ENCODE peak calls at places on chromosomes 13 and 19, in nine cellular contexts. O, F, B, M, R, Z, H, U and V are unnamed samples.

GRCh38 chr13:88857256-88857655 is 1186.1 kb downstream of the SLITRK5 start:
- DNase-seq in O (no peak), F (no peak), B (no peak), M (no peak), R (no peak), Z (no peak), H (no peak), U (no peak), V (no peak)

GRCh38 chr19:2491130-2491801 is 15.3 kb downstream of the GADD45B start:
- DNase-seq in O (peak; percentile 99), F (no peak), B (no peak), M (peak; percentile 85), R (no peak), Z (peak; percentile 41), H (peak; percentile 87), U (peak; percentile 85), V (no peak)

GRCh38 chr13:59391696-59392095 is 772.0 kb downstream of the DIAPH3 start:
- DNase-seq in O (peak; percentile 70), F (peak; percentile 12), B (peak; percentile 54), M (peak; percentile 74), R (no peak), Z (no peak), H (peak; percentile 70), U (peak; percentile 14), V (peak; percentile 72)

GRCh38 chr19:3125900-3126524 is 9.8 kb upstream of the GNA15 start:
- DNase-seq in O (peak; percentile 77), F (peak; percentile 78), B (no peak), M (no peak), R (peak; percentile 48), Z (peak; percentile 28), H (peak; percentile 37), U (no peak), V (peak; percentile 73)

GRCh38 chr13:101473458-101473857 is 21.0 kb downstream of the ITGBL1 start:
- DNase-seq in O (no peak), F (no peak), B (no peak), M (peak; percentile 85), R (peak; percentile 32), Z (no peak), H (peak; percentile 96), U (peak; percentile 78), V (no peak)

GRCh38 chr13:94558721-94559120 is 37.2 kb downstream of the TGDS start:
- DNase-seq in O (no peak), F (no peak), B (no peak), M (no peak), R (no peak), Z (no peak), H (peak; percentile 7), U (no peak), V (peak; percentile 44)

GRCh38 chr13:84303035-84303434 is 420.8 kb upstream of the SLITRK1 start:
- DNase-seq in O (no peak), F (no peak), B (no peak), M (no peak), R (no peak), Z (no peak), H (no peak), U (no peak), V (no peak)

GRCh38 chr19:22784051-22784450 is at the start of gene ZNF99:
- DNase-seq in O (peak; percentile 20), F (no peak), B (no peak), M (no peak), R (peak; percentile 74), Z (no peak), H (no peak), U (no peak), V (no peak)

GRCh38 chr13:37484056-37484455 is 114.5 kb downstream of the POSTN start:
- DNase-seq in O (no peak), F (no peak), B (no peak), M (peak; percentile 30), R (no peak), Z (no peak), H (no peak), U (no peak), V (no peak)

GRCh38 chr13:61913183-61913582 is 497.5 kb upstream of the PCDH20 start:
- DNase-seq in O (no peak), F (no peak), B (no peak), M (no peak), R (no peak), Z (no peak), H (no peak), U (no peak), V (no peak)

GRCh38 chr13:49304763-49305695 is 57.3 kb downstream of the CDADC1 start:
- DNase-seq in O (no peak), F (no peak), B (no peak), M (no peak), R (no peak), Z (no peak), H (no peak), U (no peak), V (no peak)

GRCh38 chr19:1938071-1938470 is 2.9 kb upstream of the CSNK1G2 start:
- DNase-seq in O (no peak), F (no peak), B (no peak), M (no peak), R (no peak), Z (no peak), H (no peak), U (no peak), V (no peak)

GRCh38 chr19:48738557-48739399 is 1.6 kb downstream of the RASIP1 start:
- DNase-seq in O (peak; percentile 91), F (peak; percentile 90), B (no peak), M (peak; percentile 63), R (peak; percentile 94), Z (peak; percentile 85), H (peak; percentile 61), U (peak; percentile 28), V (peak; percentile 96)

GRCh38 chr19:53192771-53193533 is at the start of gene ZNF665:
- DNase-seq in O (peak; percentile 77), F (peak; percentile 66), B (no peak), M (peak; percentile 2), R (peak; percentile 88), Z (no peak), H (peak; percentile 85), U (peak; percentile 57), V (peak; percentile 92)

GRCh38 chr13:107271226-107271625 is 703.3 kb upstream of the ARGLU1 start:
- DNase-seq in O (no peak), F (no peak), B (no peak), M (no peak), R (no peak), Z (no peak), H (peak; percentile 26), U (no peak), V (no peak)

GRCh38 chr19:57241181-57241580 is 749 bp downstream of the ZNF805 start:
- DNase-seq in O (no peak), F (no peak), B (no peak), M (no peak), R (no peak), Z (no peak), H (peak; percentile 33), U (peak; percentile 11), V (peak; percentile 5)

GRCh38 chr13:97284558-97284957 is 62.4 kb downstream of the MBNL2 start:
- DNase-seq in O (no peak), F (no peak), B (no peak), M (no peak), R (no peak), Z (no peak), H (peak; percentile 73), U (no peak), V (no peak)

GRCh38 chr13:104809483-104809882 is 1726.0 kb downstream of the EFNB2 start:
- DNase-seq in O (no peak), F (no peak), B (no peak), M (no peak), R (no peak), Z (no peak), H (peak; percentile 0), U (peak; percentile 42), V (no peak)

GRCh38 chr19:49165111-49165750 is 7.6 kb downstream of the TRPM4 start:
- DNase-seq in O (no peak), F (no peak), B (no peak), M (no peak), R (peak; percentile 44), Z (no peak), H (no peak), U (no peak), V (no peak)

GRCh38 chr13:39196957-39197644 is 158.8 kb downstream of the NHLRC3 start:
- DNase-seq in O (no peak), F (no peak), B (no peak), M (no peak), R (no peak), Z (no peak), H (no peak), U (no peak), V (no peak)

GRCh38 chr13:113493315-113493951 is 2.9 kb upstream of the DCUN1D2 start:
- DNase-seq in O (peak; percentile 54), F (no peak), B (peak; percentile 86), M (peak; percentile 95), R (no peak), Z (peak; percentile 30), H (peak; percentile 99), U (peak; percentile 92), V (no peak)

GRCh38 chr19:52570005-52570861 is at the start of gene ZNF701:
- DNase-seq in O (peak; percentile 76), F (peak; percentile 95), B (peak; percentile 76), M (peak; percentile 86), R (peak; percentile 97), Z (peak; percentile 25), H (peak; percentile 88), U (peak; percentile 64), V (peak; percentile 97)

GRCh38 chr13:46641274-46642081 is 88.5 kb downstream of the LRCH1 start:
- DNase-seq in O (no peak), F (no peak), B (no peak), M (no peak), R (peak; percentile 44), Z (no peak), H (no peak), U (no peak), V (no peak)

GRCh38 chr13:48571121-48571901 is 38.4 kb upstream of the RCBTB2 start:
- DNase-seq in O (peak; percentile 31), F (no peak), B (peak; percentile 54), M (peak; percentile 51), R (no peak), Z (no peak), H (peak; percentile 65), U (peak; percentile 56), V (no peak)

GRCh38 chr19:19109601-19110000 is 28.7 kb downstream of the TMEM161A start:
- DNase-seq in O (no peak), F (no peak), B (no peak), M (peak; percentile 17), R (no peak), Z (no peak), H (peak; percentile 12), U (no peak), V (no peak)

GRCh38 chr13:74104661-74105275 is 29.4 kb downstream of the KLF12 start:
- DNase-seq in O (no peak), F (no peak), B (no peak), M (no peak), R (no peak), Z (no peak), H (no peak), U (no peak), V (no peak)

GRCh38 chr19:22144394-22144793 is 52.4 kb downstream of the ZNF676 start:
- DNase-seq in O (peak; percentile 24), F (no peak), B (no peak), M (no peak), R (no peak), Z (no peak), H (peak; percentile 50), U (peak; percentile 0), V (peak; percentile 8)

GRCh38 chr19:52492991-52493470 is 34.4 kb upstream of the ZNF808 start:
- DNase-seq in O (peak; percentile 24), F (no peak), B (no peak), M (no peak), R (peak; percentile 15), Z (no peak), H (no peak), U (no peak), V (no peak)

GRCh38 chr13:51518847-51519246 is 65.4 kb upstream of the WDFY2 start:
- DNase-seq in O (no peak), F (no peak), B (no peak), M (peak; percentile 61), R (no peak), Z (no peak), H (peak; percentile 80), U (no peak), V (peak; percentile 37)

GRCh38 chr13:33125821-33126570 is 109.8 kb downstream of the KL start:
- DNase-seq in O (no peak), F (no peak), B (peak; percentile 81), M (peak; percentile 94), R (peak; percentile 61), Z (no peak), H (peak; percentile 99), U (peak; percentile 90), V (no peak)

GRCh38 chr13:112748947-112749346 is 59.1 kb downstream of the ATP11A start:
- DNase-seq in O (no peak), F (no peak), B (no peak), M (no peak), R (peak; percentile 74), Z (no peak), H (peak; percentile 41), U (no peak), V (no peak)